ENCODE peak calls at places on chromosomes 5 and 9, in six cellular contexts. L, I, V, N, Z and K are unnamed samples. For H3K27me3, the result is how much of the 10 kb centered on the place peaks cover.

GRCh38 chr5:415928-416635 is 26.9 kb upstream of the EXOC3 start:
- DNase-seq in L (peak), I (peak), V (no peak), N (no peak), Z (no peak), K (no peak)

GRCh38 chr5:73338201-73339126 is 110.1 kb downstream of the FOXD1 start:
- DNase-seq in L (no peak), I (no peak), V (no peak), N (peak), Z (no peak), K (no peak)

GRCh38 chr9:109476781-109477268 is 21.3 kb downstream of the PTPN3 start:
- DNase-seq in L (no peak), I (no peak), V (no peak), N (no peak), Z (no peak), K (no peak)

GRCh38 chr5:108642170-108642906 is 105.4 kb upstream of the FER start:
- DNase-seq in L (peak), I (no peak), V (peak), N (peak), Z (peak), K (peak)

GRCh38 chr9:123282343-123283047 is 14.1 kb upstream of the STRBP start:
- DNase-seq in L (no peak), I (no peak), V (no peak), N (no peak), Z (peak), K (no peak)

GRCh38 chr9:70136632-70137031 is 93.0 kb downstream of the MAMDC2 start:
- DNase-seq in L (no peak), I (no peak), V (no peak), N (peak), Z (no peak), K (no peak)

GRCh38 chr9:129382281-129383004 is 204.4 kb upstream of the IER5L start:
- DNase-seq in L (no peak), I (no peak), V (no peak), N (no peak), Z (no peak), K (no peak)

GRCh38 chr5:43661102-43661501 is 58.1 kb downstream of the NNT start:
- DNase-seq in L (peak), I (no peak), V (no peak), N (peak), Z (no peak), K (no peak)

GRCh38 chr5:153807796-153808195 is 230.9 kb downstream of the FAM114A2 start:
- DNase-seq in L (peak), I (no peak), V (no peak), N (no peak), Z (no peak), K (no peak)

GRCh38 chr5:54834121-54834842 is 151.1 kb downstream of the ESM1 start:
- DNase-seq in L (no peak), I (no peak), V (no peak), N (no peak), Z (no peak), K (no peak)

GRCh38 chr9:137606005-137606601 is 617 bp downstream of the ARRDC1 start:
- DNase-seq in L (peak), I (peak), V (peak), N (peak), Z (peak), K (no peak)

GRCh38 chr5:112757468-112758208 is 20.0 kb downstream of the APC start:
- DNase-seq in L (peak), I (no peak), V (no peak), N (peak), Z (no peak), K (peak)

GRCh38 chr9:4750021-4750673 is 9.1 kb upstream of the AK3 start:
- DNase-seq in L (peak), I (no peak), V (no peak), N (peak), Z (no peak), K (peak)

GRCh38 chr5:32511778-32512374 is 67.3 kb upstream of the ZFR start:
- DNase-seq in L (no peak), I (no peak), V (no peak), N (no peak), Z (no peak), K (no peak)

GRCh38 chr9:86207193-86207592 is 52.3 kb downstream of the C9orf153 start:
- DNase-seq in L (no peak), I (no peak), V (no peak), N (no peak), Z (no peak), K (no peak)

GRCh38 chr5:75037106-75037505 is 15.3 kb downstream of the GCNT4 start:
- DNase-seq in L (no peak), I (no peak), V (peak), N (peak), Z (peak), K (no peak)

GRCh38 chr9:76342201-76342600 is 52.0 kb downstream of the RFK start:
- DNase-seq in L (no peak), I (no peak), V (no peak), N (no peak), Z (no peak), K (no peak)

GRCh38 chr5:82314964-82315728 is 37.0 kb upstream of the RPS23 start:
- DNase-seq in L (no peak), I (no peak), V (no peak), N (peak), Z (no peak), K (no peak)

GRCh38 chr9:84772511-84772910 is 103.0 kb downstream of the NTRK2 start:
- DNase-seq in L (no peak), I (no peak), V (no peak), N (no peak), Z (no peak), K (no peak)

GRCh38 chr9:89886281-89886700 is 281.5 kb downstream of the GADD45G start:
- DNase-seq in L (no peak), I (no peak), V (no peak), N (no peak), Z (peak), K (no peak)

GRCh38 chr5:60209146-60209840 is 315.8 kb upstream of the PDE4D start:
- DNase-seq in L (no peak), I (no peak), V (no peak), N (no peak), Z (no peak), K (no peak)

GRCh38 chr9:93184439-93185221 is 691 bp downstream of the WNK2 start:
- DNase-seq in L (peak), I (peak), V (no peak), N (peak), Z (no peak), K (no peak)

GRCh38 chr5:25863811-25864210 is 1174.6 kb downstream of the CDH9 start:
- DNase-seq in L (no peak), I (no peak), V (no peak), N (no peak), Z (no peak), K (no peak)

GRCh38 chr5:150236981-150237754 is 47.3 kb downstream of the SLC6A7 start:
- DNase-seq in L (no peak), I (no peak), V (no peak), N (no peak), Z (no peak), K (no peak)

GRCh38 chr5:136435951-136436544 is 70.7 kb upstream of the TRPC7 start:
- DNase-seq in L (no peak), I (no peak), V (no peak), N (peak), Z (no peak), K (no peak)

GRCh38 chr5:42392917-42393316 is 30.3 kb upstream of the GHR start:
- DNase-seq in L (no peak), I (no peak), V (no peak), N (no peak), Z (no peak), K (no peak)
- H3K27me3 ChIP-seq in L (under half), I (under half), V (under half), N (under half), Z (under half), K (under half)

DNA sequence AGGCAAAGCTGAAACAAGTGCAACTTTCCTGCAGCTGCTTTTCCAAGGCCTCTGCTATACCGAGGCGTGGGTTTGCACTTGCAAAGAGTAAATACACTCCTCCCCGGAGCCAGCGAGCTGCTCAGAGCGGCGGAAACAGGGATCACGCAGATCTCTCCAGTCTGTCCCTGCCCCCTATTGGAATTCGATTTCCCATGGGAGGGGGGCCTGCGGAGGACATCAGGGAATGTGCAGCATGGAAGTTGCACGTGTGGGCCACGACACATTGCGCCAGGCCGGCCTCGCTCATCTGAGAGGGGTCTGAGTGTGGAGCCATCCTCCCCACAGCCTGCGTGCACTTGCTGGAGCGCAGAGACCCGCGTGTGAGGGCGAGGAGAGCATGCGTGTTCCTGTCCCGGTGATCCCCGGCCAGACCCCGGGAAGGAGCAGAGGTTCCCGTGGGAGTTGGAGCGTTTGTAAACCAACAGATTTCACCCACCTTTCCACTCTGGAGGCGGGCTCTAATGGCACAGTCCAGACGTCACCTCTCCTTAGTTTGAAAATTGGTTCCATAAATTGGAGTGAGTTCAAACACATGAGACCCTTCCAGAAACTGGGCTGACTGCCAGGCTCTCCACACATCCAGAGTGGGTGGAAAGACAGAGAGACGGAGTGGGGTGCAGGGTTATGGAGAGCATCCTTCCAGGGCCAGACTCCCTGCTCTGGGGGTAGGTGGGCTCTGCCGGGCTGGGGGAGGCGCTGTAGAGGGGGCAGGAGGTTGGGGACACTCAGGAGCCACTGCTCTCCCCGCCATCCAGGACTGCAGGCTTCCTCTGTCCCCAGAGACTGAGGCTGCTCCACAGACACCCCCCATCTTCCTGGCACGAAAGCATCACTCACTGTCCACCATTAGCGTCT is 104.5 kb upstream of the PHYKPL start:
- DNase-seq in L (peak), I (peak), V (no peak), N (no peak), Z (peak), K (no peak)
- H3K27me3 ChIP-seq in L (under half), I (under half), V (under half), N (under half), Z (under half), K (under half)

GRCh38 chr9:134487066-134487710 is 154.4 kb upstream of the COL5A1 start:
- DNase-seq in L (no peak), I (no peak), V (no peak), N (no peak), Z (no peak), K (no peak)

GRCh38 chr9:134484479-134484878 is 157.1 kb upstream of the COL5A1 start:
- DNase-seq in L (no peak), I (no peak), V (no peak), N (no peak), Z (no peak), K (no peak)

GRCh38 chr9:134485653-134486052 is 155.9 kb upstream of the COL5A1 start:
- DNase-seq in L (no peak), I (no peak), V (no peak), N (no peak), Z (no peak), K (no peak)

GRCh38 chr9:134488251-134488900 is 153.2 kb upstream of the COL5A1 start:
- DNase-seq in L (no peak), I (peak), V (no peak), N (peak), Z (no peak), K (no peak)

GRCh38 chr9:134486127-134486995 is 155.2 kb upstream of the COL5A1 start:
- DNase-seq in L (no peak), I (no peak), V (no peak), N (no peak), Z (no peak), K (no peak)
- H3K27me3 ChIP-seq in L (under half), I (under half), V (under half), N (under half), Z (under half), K (under half)

GRCh38 chr9:97809666-97810344 is 43.2 kb upstream of the FOXE1 start:
- DNase-seq in L (peak), I (no peak), V (no peak), N (no peak), Z (no peak), K (no peak)
- H3K27me3 ChIP-seq in L (under half), I (under half), V (under half), N (under half), Z (under half), K (under half)

GRCh38 chr9:33468215-33468730 is 5.5 kb downstream of the NOL6 start:
- DNase-seq in L (no peak), I (peak), V (no peak), N (no peak), Z (no peak), K (no peak)
- H3K27me3 ChIP-seq in L (under half), I (under half), V (under half), N (under half), Z (under half), K (under half)